ENCODE peak calls at places on chromosomes 16 and 17, in eight cellular contexts. One of them, this sample, is unnamed. For H3K27me3, the result is how much of the 10 kb centered on the place peaks cover.

GRCh38 chr17:58303981-58304734 is 23.4 kb upstream of the MPO start:
- DNase-seq in K562: peak
- DNase-seq in ovary: no peak
- DNase-seq in lower lobe of right lung: peak
- DNase-seq in heart left ventricle: no peak
- DNase-seq in testis: peak
- DNase-seq in CD4-positive, alpha-beta T cell: peak
- DNase-seq in cardiac muscle cell: peak
- DNase-seq in this sample: no peak

GRCh38 chr17:16491131-16491702 is 776 bp downstream of the LRRC75A start:
- DNase-seq in K562: no peak
- DNase-seq in ovary: no peak
- DNase-seq in lower lobe of right lung: no peak
- DNase-seq in heart left ventricle: no peak
- DNase-seq in testis: no peak
- DNase-seq in CD4-positive, alpha-beta T cell: peak
- DNase-seq in cardiac muscle cell: no peak
- DNase-seq in this sample: no peak

GRCh38 chr17:40352779-40353394 is 11.7 kb downstream of the GJD3 start:
- DNase-seq in K562: no peak
- DNase-seq in ovary: no peak
- DNase-seq in lower lobe of right lung: no peak
- DNase-seq in heart left ventricle: no peak
- DNase-seq in testis: no peak
- DNase-seq in CD4-positive, alpha-beta T cell: no peak
- DNase-seq in cardiac muscle cell: no peak
- DNase-seq in this sample: no peak

GRCh38 chr16:2426941-2427361 is 2.3 kb upstream of the CCNF start:
- DNase-seq in K562: no peak
- DNase-seq in ovary: no peak
- DNase-seq in lower lobe of right lung: peak
- DNase-seq in heart left ventricle: no peak
- DNase-seq in testis: no peak
- DNase-seq in CD4-positive, alpha-beta T cell: no peak
- DNase-seq in cardiac muscle cell: peak
- DNase-seq in this sample: no peak

GRCh38 chr16:64626771-64627170 is 495.1 kb downstream of the CDH11 start:
- DNase-seq in K562: no peak
- DNase-seq in ovary: no peak
- DNase-seq in lower lobe of right lung: no peak
- DNase-seq in heart left ventricle: no peak
- DNase-seq in testis: no peak
- DNase-seq in CD4-positive, alpha-beta T cell: no peak
- DNase-seq in cardiac muscle cell: peak
- DNase-seq in this sample: no peak

GRCh38 chr17:40884708-40885512 is at the start of gene KRT20:
- DNase-seq in K562: no peak
- DNase-seq in ovary: no peak
- DNase-seq in lower lobe of right lung: no peak
- DNase-seq in heart left ventricle: no peak
- DNase-seq in testis: no peak
- DNase-seq in CD4-positive, alpha-beta T cell: no peak
- DNase-seq in cardiac muscle cell: no peak
- DNase-seq in this sample: no peak

GRCh38 chr17:33519692-33520091 is 226.6 kb upstream of the ASIC2 start:
- DNase-seq in K562: peak
- DNase-seq in ovary: no peak
- DNase-seq in lower lobe of right lung: no peak
- DNase-seq in heart left ventricle: no peak
- DNase-seq in testis: no peak
- DNase-seq in CD4-positive, alpha-beta T cell: no peak
- DNase-seq in cardiac muscle cell: no peak
- DNase-seq in this sample: no peak

GRCh38 chr17:6028294-6028693 is 41.9 kb upstream of the WSCD1 start:
- DNase-seq in K562: no peak
- DNase-seq in ovary: no peak
- DNase-seq in lower lobe of right lung: no peak
- DNase-seq in heart left ventricle: no peak
- DNase-seq in testis: no peak
- DNase-seq in CD4-positive, alpha-beta T cell: no peak
- DNase-seq in cardiac muscle cell: no peak
- DNase-seq in this sample: no peak

GRCh38 chr17:41116292-41116691 is 1.9 kb downstream of the KRTAP4-11 start:
- DNase-seq in K562: no peak
- DNase-seq in ovary: no peak
- DNase-seq in lower lobe of right lung: no peak
- DNase-seq in heart left ventricle: no peak
- DNase-seq in testis: no peak
- DNase-seq in CD4-positive, alpha-beta T cell: no peak
- DNase-seq in cardiac muscle cell: no peak
- DNase-seq in this sample: no peak

GRCh38 chr16:80806957-80807356 is 2.6 kb upstream of the CDYL2 start:
- DNase-seq in K562: no peak
- DNase-seq in ovary: no peak
- DNase-seq in lower lobe of right lung: no peak
- DNase-seq in heart left ventricle: peak
- DNase-seq in testis: no peak
- DNase-seq in CD4-positive, alpha-beta T cell: peak
- DNase-seq in cardiac muscle cell: peak
- DNase-seq in this sample: no peak

GRCh38 chr17:75749545-75750389 is 15.2 kb downstream of the GALK1 start:
- DNase-seq in K562: peak
- DNase-seq in ovary: peak
- DNase-seq in lower lobe of right lung: peak
- DNase-seq in heart left ventricle: peak
- DNase-seq in testis: peak
- DNase-seq in CD4-positive, alpha-beta T cell: peak
- DNase-seq in cardiac muscle cell: peak
- DNase-seq in this sample: peak

GRCh38 chr17:33389506-33390141 is 96.5 kb upstream of the ASIC2 start:
- DNase-seq in K562: no peak
- DNase-seq in ovary: no peak
- DNase-seq in lower lobe of right lung: no peak
- DNase-seq in heart left ventricle: no peak
- DNase-seq in testis: no peak
- DNase-seq in CD4-positive, alpha-beta T cell: no peak
- DNase-seq in cardiac muscle cell: peak
- DNase-seq in this sample: no peak

GRCh38 chr17:68431045-68431608 is 26.2 kb downstream of the WIPI1 start:
- DNase-seq in K562: no peak
- DNase-seq in ovary: no peak
- DNase-seq in lower lobe of right lung: no peak
- DNase-seq in heart left ventricle: no peak
- DNase-seq in testis: no peak
- DNase-seq in CD4-positive, alpha-beta T cell: no peak
- DNase-seq in cardiac muscle cell: no peak
- DNase-seq in this sample: no peak

GRCh38 chr17:6923385-6923784 is 72.5 kb upstream of the ALOX12 start:
- DNase-seq in K562: no peak
- DNase-seq in ovary: no peak
- DNase-seq in lower lobe of right lung: no peak
- DNase-seq in heart left ventricle: no peak
- DNase-seq in testis: no peak
- DNase-seq in CD4-positive, alpha-beta T cell: no peak
- DNase-seq in cardiac muscle cell: no peak
- DNase-seq in this sample: no peak

GRCh38 chr16:72875291-72876036 is 172.5 kb downstream of the ZFHX3 start:
- DNase-seq in K562: no peak
- DNase-seq in ovary: no peak
- DNase-seq in lower lobe of right lung: no peak
- DNase-seq in heart left ventricle: no peak
- DNase-seq in testis: no peak
- DNase-seq in CD4-positive, alpha-beta T cell: no peak
- DNase-seq in cardiac muscle cell: no peak
- DNase-seq in this sample: no peak

DNA sequence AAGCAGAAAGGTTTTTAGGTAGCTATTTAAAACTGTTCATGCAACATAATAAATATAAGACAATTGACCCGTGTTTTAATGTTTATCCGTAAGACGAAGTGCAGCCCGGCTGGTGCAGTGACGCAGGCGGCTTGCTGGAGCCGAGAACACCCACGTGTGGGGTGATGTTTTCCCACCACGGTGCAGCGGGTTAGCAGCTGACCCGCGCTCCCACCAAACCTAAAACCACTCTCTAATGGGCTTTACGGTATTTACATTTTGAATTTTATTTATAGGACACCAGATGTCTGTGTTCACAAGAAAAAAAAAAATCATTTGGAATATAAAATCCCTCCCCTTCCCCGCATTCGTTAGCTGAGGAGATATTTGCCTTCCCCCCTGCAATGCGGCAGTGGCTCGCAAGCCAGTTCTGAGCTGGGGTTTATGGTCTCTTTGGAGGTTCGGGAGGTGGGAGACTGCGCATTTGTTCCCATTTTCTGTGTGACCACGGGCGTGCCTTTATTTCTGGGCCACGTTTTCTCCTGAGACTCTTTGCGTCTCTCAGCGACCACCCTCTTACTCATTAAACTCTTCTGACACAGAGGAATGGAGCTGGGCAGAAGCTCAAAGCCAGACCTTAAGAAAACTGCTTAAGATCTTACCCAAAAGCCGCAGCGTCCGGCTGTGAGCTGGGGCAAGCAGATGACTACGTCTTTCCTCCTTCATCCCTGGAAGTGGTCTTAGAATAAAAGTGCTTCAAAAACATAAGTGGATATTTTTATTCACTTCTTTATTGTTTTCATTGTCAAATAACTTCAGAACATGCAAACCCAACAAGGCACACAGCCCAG is 301.1 kb downstream of the IRF8 start:
- DNase-seq in K562: no peak
- DNase-seq in ovary: no peak
- DNase-seq in lower lobe of right lung: no peak
- DNase-seq in heart left ventricle: no peak
- DNase-seq in testis: no peak
- DNase-seq in CD4-positive, alpha-beta T cell: no peak
- DNase-seq in cardiac muscle cell: no peak
- DNase-seq in this sample: no peak
- H3K27ac ChIP-seq in K562: no peak
- H3K27ac ChIP-seq in ovary: no peak
- H3K27ac ChIP-seq in lower lobe of right lung: peak
- H3K27ac ChIP-seq in heart left ventricle: no peak
- H3K27ac ChIP-seq in testis: no peak
- H3K27ac ChIP-seq in CD4-positive, alpha-beta T cell: no peak
- H3K27ac ChIP-seq in cardiac muscle cell: no peak
- H3K27ac ChIP-seq in this sample: no peak

GRCh38 chr16:73890524-73891500 is 405.8 kb upstream of the PSMD7 start:
- DNase-seq in K562: no peak
- DNase-seq in ovary: no peak
- DNase-seq in lower lobe of right lung: no peak
- DNase-seq in heart left ventricle: no peak
- DNase-seq in testis: no peak
- DNase-seq in CD4-positive, alpha-beta T cell: no peak
- DNase-seq in cardiac muscle cell: peak
- DNase-seq in this sample: no peak

GRCh38 chr16:73888840-73889577 is 407.6 kb upstream of the PSMD7 start:
- DNase-seq in K562: no peak
- DNase-seq in ovary: no peak
- DNase-seq in lower lobe of right lung: no peak
- DNase-seq in heart left ventricle: peak
- DNase-seq in testis: no peak
- DNase-seq in CD4-positive, alpha-beta T cell: no peak
- DNase-seq in cardiac muscle cell: no peak
- DNase-seq in this sample: no peak

GRCh38 chr16:73887895-73888294 is 408.7 kb upstream of the PSMD7 start:
- DNase-seq in K562: no peak
- DNase-seq in ovary: no peak
- DNase-seq in lower lobe of right lung: no peak
- DNase-seq in heart left ventricle: no peak
- DNase-seq in testis: no peak
- DNase-seq in CD4-positive, alpha-beta T cell: no peak
- DNase-seq in cardiac muscle cell: no peak
- DNase-seq in this sample: no peak

GRCh38 chr16:73886378-73886777 is 410.2 kb upstream of the PSMD7 start:
- DNase-seq in K562: no peak
- DNase-seq in ovary: no peak
- DNase-seq in lower lobe of right lung: no peak
- DNase-seq in heart left ventricle: no peak
- DNase-seq in testis: no peak
- DNase-seq in CD4-positive, alpha-beta T cell: no peak
- DNase-seq in cardiac muscle cell: no peak
- DNase-seq in this sample: no peak

DNA sequence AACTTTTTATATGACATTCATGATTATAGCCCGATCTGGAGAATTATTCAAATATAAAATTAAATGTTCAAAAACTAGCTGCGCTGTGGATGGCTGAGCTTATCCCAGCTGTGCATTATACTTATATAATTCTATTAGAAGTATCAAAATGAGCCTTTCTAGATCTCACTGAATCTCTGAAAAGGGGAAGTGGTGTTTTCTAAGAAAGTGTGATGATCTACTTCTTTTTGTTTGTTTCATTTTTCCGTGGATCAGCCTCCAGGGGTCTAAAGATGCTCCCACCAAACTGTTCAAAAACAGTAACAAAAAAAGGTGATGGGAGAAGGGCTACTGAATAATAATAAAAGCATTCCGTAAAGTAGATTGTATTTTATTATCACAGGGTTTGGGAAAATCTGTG is 411.3 kb upstream of the PSMD7 start:
- DNase-seq in K562: no peak
- DNase-seq in ovary: no peak
- DNase-seq in lower lobe of right lung: no peak
- DNase-seq in heart left ventricle: no peak
- DNase-seq in testis: no peak
- DNase-seq in CD4-positive, alpha-beta T cell: no peak
- DNase-seq in cardiac muscle cell: no peak
- DNase-seq in this sample: no peak
- H3K27me3 ChIP-seq in K562: under half
- H3K27me3 ChIP-seq in ovary: under half
- H3K27me3 ChIP-seq in lower lobe of right lung: under half
- H3K27me3 ChIP-seq in heart left ventricle: under half
- H3K27me3 ChIP-seq in testis: under half
- H3K27me3 ChIP-seq in CD4-positive, alpha-beta T cell: under half
- H3K27me3 ChIP-seq in cardiac muscle cell: under half
- H3K27me3 ChIP-seq in this sample: half or more

DNA sequence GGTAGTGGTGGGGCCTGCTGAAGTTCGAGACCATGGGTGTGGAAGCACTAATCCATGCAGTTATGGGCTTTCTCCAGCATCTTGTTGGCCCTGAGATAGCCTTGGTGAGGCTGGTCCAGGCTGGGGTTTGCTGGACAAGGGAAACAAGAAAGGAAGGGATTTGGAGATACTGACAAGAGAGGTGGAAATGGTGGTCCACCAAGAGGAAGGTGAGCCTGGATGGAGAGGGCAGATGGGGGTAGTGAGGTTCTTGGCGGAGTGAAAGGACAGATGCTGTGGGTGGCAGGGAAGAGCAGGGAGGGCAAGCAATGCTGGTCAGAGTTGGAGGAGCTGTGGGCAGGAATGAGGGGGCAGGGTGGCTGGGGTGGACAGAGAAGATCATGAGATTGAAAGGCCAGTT is 5.5 kb upstream of the SMPD3 start:
- DNase-seq in K562: no peak
- DNase-seq in ovary: no peak
- DNase-seq in lower lobe of right lung: no peak
- DNase-seq in heart left ventricle: no peak
- DNase-seq in testis: no peak
- DNase-seq in CD4-positive, alpha-beta T cell: no peak
- DNase-seq in cardiac muscle cell: no peak
- DNase-seq in this sample: no peak
- TF ChIP-seq CTCF in K562: no peak
- TF ChIP-seq CTCF in ovary: no peak
- TF ChIP-seq CTCF in lower lobe of right lung: no peak
- TF ChIP-seq CTCF in heart left ventricle: no peak
- TF ChIP-seq CTCF in testis: no peak
- TF ChIP-seq CTCF in CD4-positive, alpha-beta T cell: no peak
- TF ChIP-seq CTCF in cardiac muscle cell: no peak
- TF ChIP-seq CTCF in this sample: no peak

GRCh38 chr16:85201566-85201965 is 89.3 kb upstream of the CIBAR2 start:
- DNase-seq in K562: no peak
- DNase-seq in ovary: no peak
- DNase-seq in lower lobe of right lung: no peak
- DNase-seq in heart left ventricle: no peak
- DNase-seq in testis: no peak
- DNase-seq in CD4-positive, alpha-beta T cell: no peak
- DNase-seq in cardiac muscle cell: no peak
- DNase-seq in this sample: no peak
- H3K27ac ChIP-seq in K562: no peak
- H3K27ac ChIP-seq in ovary: no peak
- H3K27ac ChIP-seq in lower lobe of right lung: peak
- H3K27ac ChIP-seq in heart left ventricle: peak
- H3K27ac ChIP-seq in testis: peak
- H3K27ac ChIP-seq in CD4-positive, alpha-beta T cell: no peak
- H3K27ac ChIP-seq in cardiac muscle cell: peak
- H3K27ac ChIP-seq in this sample: no peak